ENCODE peak calls at places on chromosomes 4 and X, in five cellular contexts. One of them, this sample, is unnamed.

GRCh38 chrX:106902684-106903083 is 457 bp downstream of the RIPPLY1 start:
- DNase-seq in trophoblast cell: no peak
- DNase-seq in mesenchymal stem cell: no peak
- DNase-seq in H9: no peak
- DNase-seq in H1: no peak
- DNase-seq in this sample: no peak

GRCh38 chr4:174467107-174467506 is 55.2 kb downstream of the HPGD start:
- DNase-seq in H9: no peak
- DNase-seq in mesenchymal stem cell: no peak
- DNase-seq in H1: no peak
- DNase-seq in trophoblast cell: no peak
- DNase-seq in this sample: no peak

GRCh38 chr4:108695062-108695461 is 44.7 kb downstream of the OSTC start:
- DNase-seq in trophoblast cell: no peak
- DNase-seq in H1: no peak
- DNase-seq in H9: no peak
- DNase-seq in mesenchymal stem cell: no peak
- DNase-seq in this sample: no peak

GRCh38 chr4:165301833-165302232 is 25.6 kb upstream of the MSMO1 start:
- DNase-seq in H9: no peak
- DNase-seq in trophoblast cell: no peak
- DNase-seq in H1: no peak
- DNase-seq in mesenchymal stem cell: peak; percentile 71
- DNase-seq in this sample: no peak

GRCh38 chr4:88802138-88802537 is 104.5 kb upstream of the NAP1L5 start:
- DNase-seq in mesenchymal stem cell: no peak
- DNase-seq in H1: no peak
- DNase-seq in H9: no peak
- DNase-seq in trophoblast cell: no peak
- DNase-seq in this sample: no peak

GRCh38 chr4:154602404-154603020 is 9.9 kb downstream of the FGG start:
- DNase-seq in H1: no peak
- DNase-seq in H9: no peak
- DNase-seq in mesenchymal stem cell: no peak
- DNase-seq in trophoblast cell: no peak
- DNase-seq in this sample: no peak

GRCh38 chr4:52425751-52426326 is 233.3 kb downstream of the USP46 start:
- DNase-seq in H9: no peak
- DNase-seq in trophoblast cell: no peak
- DNase-seq in H1: no peak
- DNase-seq in mesenchymal stem cell: no peak
- DNase-seq in this sample: no peak

GRCh38 chr4:85486425-85487101 is 11.6 kb downstream of the ARHGAP24 start:
- DNase-seq in H1: no peak
- DNase-seq in mesenchymal stem cell: peak; percentile 52
- DNase-seq in trophoblast cell: peak; percentile 28
- DNase-seq in H9: no peak
- DNase-seq in this sample: no peak

GRCh38 chr4:66564901-66565648 is 894.8 kb upstream of the EPHA5 start:
- DNase-seq in H1: no peak
- DNase-seq in H9: no peak
- DNase-seq in mesenchymal stem cell: peak; percentile 83
- DNase-seq in trophoblast cell: no peak
- DNase-seq in this sample: no peak

GRCh38 chrX:96776966-96777365 is 92.3 kb downstream of the DIAPH2 start:
- DNase-seq in trophoblast cell: no peak
- DNase-seq in mesenchymal stem cell: no peak
- DNase-seq in H1: no peak
- DNase-seq in H9: no peak
- DNase-seq in this sample: no peak

GRCh38 chrX:136487647-136488046 is at the start of gene BRS3:
- DNase-seq in H1: no peak
- DNase-seq in mesenchymal stem cell: no peak
- DNase-seq in H9: no peak
- DNase-seq in trophoblast cell: no peak
- DNase-seq in this sample: no peak
- H2BK12ac ChIP-seq in H1: no peak within 1 kb of the TSS
- H2BK12ac ChIP-seq in mesenchymal stem cell: no peak within 1 kb of the TSS
- H2BK12ac ChIP-seq in H9: no peak within 1 kb of the TSS
- H2BK12ac ChIP-seq in trophoblast cell: no peak within 1 kb of the TSS
- H2BK12ac ChIP-seq in this sample: no peak within 1 kb of the TSS

GRCh38 chr4:30716158-30716557 is 4.0 kb upstream of the PCDH7 start:
- DNase-seq in trophoblast cell: no peak
- DNase-seq in H9: no peak
- DNase-seq in mesenchymal stem cell: peak; percentile 67
- DNase-seq in H1: no peak
- DNase-seq in this sample: peak; percentile 21

GRCh38 chr4:30718889-30719252 is 1.3 kb upstream of the PCDH7 start:
- DNase-seq in trophoblast cell: no peak
- DNase-seq in mesenchymal stem cell: peak; percentile 52
- DNase-seq in H9: no peak
- DNase-seq in H1: no peak
- DNase-seq in this sample: peak; percentile 43

GRCh38 chr4:30716671-30717207 is 3.4 kb upstream of the PCDH7 start:
- DNase-seq in H9: no peak
- DNase-seq in mesenchymal stem cell: peak; percentile 80
- DNase-seq in trophoblast cell: no peak
- DNase-seq in H1: no peak
- DNase-seq in this sample: peak; percentile 33

GRCh38 chr4:30718021-30718888 is 1.9 kb upstream of the PCDH7 start:
- DNase-seq in H9: peak; percentile 65
- DNase-seq in mesenchymal stem cell: peak; percentile 80
- DNase-seq in H1: peak; percentile 80
- DNase-seq in trophoblast cell: no peak
- DNase-seq in this sample: peak; percentile 67

GRCh38 chr4:30717208-30718020 is 2.8 kb upstream of the PCDH7 start:
- DNase-seq in mesenchymal stem cell: peak; percentile 90
- DNase-seq in H9: peak; percentile 83
- DNase-seq in H1: peak; percentile 84
- DNase-seq in trophoblast cell: no peak
- DNase-seq in this sample: peak; percentile 74
- H3K23ac ChIP-seq in mesenchymal stem cell: peak overlapping the region; percentile 51
- H3K23ac ChIP-seq in H9: no peak overlapping the region
- H3K23ac ChIP-seq in H1: no peak overlapping the region
- H3K23ac ChIP-seq in trophoblast cell: no peak overlapping the region
- H3K23ac ChIP-seq in this sample: no peak overlapping the region

GRCh38 chrX:13721371-13721770 is 13.0 kb downstream of the TRAPPC2 start:
- DNase-seq in H1: no peak
- DNase-seq in trophoblast cell: no peak
- DNase-seq in H9: no peak
- DNase-seq in mesenchymal stem cell: no peak
- DNase-seq in this sample: no peak
- H3K14ac ChIP-seq in H1: no peak overlapping the region
- H3K14ac ChIP-seq in trophoblast cell: no peak overlapping the region
- H3K14ac ChIP-seq in H9: no peak overlapping the region
- H3K14ac ChIP-seq in mesenchymal stem cell: no peak overlapping the region
- H3K14ac ChIP-seq in this sample: no peak overlapping the region

GRCh38 chrX:9992724-9993123 is 25.6 kb downstream of the CLDN34 start:
- DNase-seq in H9: no peak
- DNase-seq in mesenchymal stem cell: no peak
- DNase-seq in trophoblast cell: no peak
- DNase-seq in H1: no peak
- DNase-seq in this sample: no peak
- H2BK12ac ChIP-seq in H9: no peak overlapping the region
- H2BK12ac ChIP-seq in mesenchymal stem cell: no peak overlapping the region
- H2BK12ac ChIP-seq in trophoblast cell: no peak overlapping the region
- H2BK12ac ChIP-seq in H1: no peak overlapping the region
- H2BK12ac ChIP-seq in this sample: no peak overlapping the region

DNA sequence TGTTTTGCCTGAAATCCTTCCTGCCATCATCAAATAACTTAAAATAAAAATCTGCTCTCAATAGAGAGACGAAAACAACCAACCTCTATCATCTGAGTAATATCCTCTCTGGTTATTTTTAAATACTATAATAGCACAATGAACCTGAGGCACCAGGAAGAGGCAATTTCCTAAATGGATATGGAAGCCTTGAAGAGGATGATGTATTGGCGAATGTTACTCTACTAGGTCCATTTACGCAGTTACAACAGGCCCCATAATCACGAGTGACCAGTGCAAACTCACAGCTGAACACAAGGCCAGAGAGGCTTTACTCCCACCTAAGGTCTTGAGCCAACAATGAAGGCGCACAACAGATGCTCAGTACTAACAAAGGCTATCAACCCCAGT is 678.8 kb upstream of the NR3C2 start:
- DNase-seq in H9: no peak
- DNase-seq in mesenchymal stem cell: no peak
- DNase-seq in H1: no peak
- DNase-seq in trophoblast cell: no peak
- DNase-seq in this sample: no peak
- H3K23ac ChIP-seq in H9: no peak overlapping the region
- H3K23ac ChIP-seq in mesenchymal stem cell: no peak overlapping the region
- H3K23ac ChIP-seq in H1: no peak overlapping the region
- H3K23ac ChIP-seq in trophoblast cell: no peak overlapping the region
- H3K23ac ChIP-seq in this sample: no peak overlapping the region

DNA sequence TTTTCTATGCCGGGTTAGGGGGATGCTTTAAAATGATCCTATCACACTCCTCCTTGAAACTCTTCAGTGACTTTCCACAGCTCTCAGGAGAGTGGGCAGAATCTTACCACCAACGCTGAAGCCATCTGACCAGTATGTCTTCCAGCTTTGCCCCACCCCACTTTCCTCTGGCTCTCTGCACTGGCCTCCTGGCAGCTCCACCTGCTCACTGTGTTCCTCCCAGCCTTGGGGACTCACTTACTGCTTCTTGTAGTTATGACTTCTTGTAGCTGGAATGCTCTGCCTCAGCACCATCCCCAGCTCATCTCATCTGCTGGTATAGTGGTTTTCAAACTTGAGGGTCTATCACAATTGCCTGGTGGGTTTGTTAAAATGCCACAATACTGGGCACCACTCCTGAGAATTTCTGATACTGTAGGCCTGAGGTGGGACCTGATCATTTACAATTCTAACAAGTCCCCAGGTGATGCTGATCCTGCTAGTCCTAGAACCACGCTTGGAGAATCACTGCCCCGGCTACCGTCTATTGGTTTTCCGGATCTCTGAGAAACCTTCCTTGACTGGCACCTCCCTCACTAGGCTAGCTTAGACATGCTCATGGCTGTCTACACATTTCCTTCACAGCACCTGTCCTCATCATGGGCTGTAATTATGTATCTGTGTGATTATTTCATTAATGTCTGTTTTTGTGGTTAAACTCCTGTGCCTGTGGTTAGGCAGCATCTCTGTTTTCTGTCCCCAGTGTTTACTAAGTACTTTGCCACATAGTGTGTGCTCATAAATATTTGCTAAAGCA is 152.2 kb downstream of the MGST2 start:
- DNase-seq in H9: no peak
- DNase-seq in H1: no peak
- DNase-seq in trophoblast cell: no peak
- DNase-seq in mesenchymal stem cell: peak; percentile 28
- DNase-seq in this sample: no peak
- H3K14ac ChIP-seq in H9: no peak overlapping the region
- H3K14ac ChIP-seq in H1: no peak overlapping the region
- H3K14ac ChIP-seq in trophoblast cell: no peak overlapping the region
- H3K14ac ChIP-seq in mesenchymal stem cell: no peak overlapping the region
- H3K14ac ChIP-seq in this sample: no peak overlapping the region

GRCh38 chr4:120659626-120660170 is 262.8 kb downstream of the PRDM5 start:
- DNase-seq in trophoblast cell: no peak
- DNase-seq in H1: no peak
- DNase-seq in mesenchymal stem cell: no peak
- DNase-seq in H9: no peak
- DNase-seq in this sample: no peak

GRCh38 chr4:120667102-120667501 is 255.4 kb downstream of the PRDM5 start:
- DNase-seq in H9: no peak
- DNase-seq in H1: no peak
- DNase-seq in trophoblast cell: no peak
- DNase-seq in mesenchymal stem cell: no peak
- DNase-seq in this sample: no peak

GRCh38 chr4:120664851-120665250 is 257.7 kb downstream of the PRDM5 start:
- DNase-seq in H1: no peak
- DNase-seq in trophoblast cell: no peak
- DNase-seq in mesenchymal stem cell: no peak
- DNase-seq in H9: no peak
- DNase-seq in this sample: no peak
- H2BK12ac ChIP-seq in H1: no peak overlapping the region
- H2BK12ac ChIP-seq in trophoblast cell: no peak overlapping the region
- H2BK12ac ChIP-seq in mesenchymal stem cell: no peak overlapping the region
- H2BK12ac ChIP-seq in H9: no peak overlapping the region
- H2BK12ac ChIP-seq in this sample: no peak overlapping the region

GRCh38 chr4:137532869-137533236 is 559 bp upstream of the PCDH18 start:
- DNase-seq in H1: no peak
- DNase-seq in mesenchymal stem cell: peak; percentile 64
- DNase-seq in trophoblast cell: no peak
- DNase-seq in H9: no peak
- DNase-seq in this sample: no peak

GRCh38 chr4:137531951-137532868 is at the start of gene PCDH18:
- DNase-seq in trophoblast cell: no peak
- DNase-seq in H9: peak; percentile 91
- DNase-seq in H1: peak; percentile 68
- DNase-seq in mesenchymal stem cell: peak; percentile 97
- DNase-seq in this sample: peak; percentile 92

GRCh38 chr4:137531121-137531520 is 1.2 kb downstream of the PCDH18 start:
- DNase-seq in H9: no peak
- DNase-seq in mesenchymal stem cell: peak; percentile 58
- DNase-seq in H1: no peak
- DNase-seq in trophoblast cell: no peak
- DNase-seq in this sample: no peak

GRCh38 chr4:137529432-137529831 is 2.9 kb downstream of the PCDH18 start:
- DNase-seq in H1: no peak
- DNase-seq in H9: no peak
- DNase-seq in mesenchymal stem cell: no peak
- DNase-seq in trophoblast cell: no peak
- DNase-seq in this sample: no peak

DNA sequence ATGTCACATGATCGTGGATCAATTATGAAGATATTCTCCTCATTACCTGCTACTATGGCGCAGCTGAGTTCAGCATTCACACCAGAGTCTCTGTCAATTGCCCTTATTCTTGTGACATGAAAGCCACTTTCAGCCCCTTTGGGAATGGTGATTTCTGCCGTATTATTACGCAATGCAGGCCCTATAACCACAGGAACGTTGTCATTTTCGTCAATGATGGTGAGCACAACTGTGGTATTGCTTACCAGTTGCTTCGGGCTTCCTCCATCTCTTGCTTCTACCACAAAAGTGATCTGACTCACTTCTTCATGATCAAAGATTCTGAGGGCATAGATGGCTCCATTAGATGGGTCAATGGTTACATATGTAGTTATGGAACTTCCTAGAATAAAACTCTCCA is 2.1 kb downstream of the PCDH18 start:
- DNase-seq in mesenchymal stem cell: peak; percentile 55
- DNase-seq in H9: no peak
- DNase-seq in H1: no peak
- DNase-seq in trophoblast cell: no peak
- DNase-seq in this sample: no peak
- H3K23ac ChIP-seq in mesenchymal stem cell: peak overlapping the region; percentile 87
- H3K23ac ChIP-seq in H9: no peak overlapping the region
- H3K23ac ChIP-seq in H1: no peak overlapping the region
- H3K23ac ChIP-seq in trophoblast cell: no peak overlapping the region
- H3K23ac ChIP-seq in this sample: no peak overlapping the region

This sample was measured in neuronal stem cell.